ENCODE peak calls at places on chromosomes 5 and 9, in ten cellular contexts. K is ovary, P is thyroid gland, S is HepG2, Y is breast epithelium, V is gastrocnemius medialis, U is K562, E is sigmoid colon, C is adrenal gland, T is body of pancreas. D is an unnamed sample.

GRCh38 chr9:71663931-71664459 is 104.3 kb downstream of the CEMIP2 start:
- DNase-seq in V (no peak), Y (no peak), U (no peak), T (no peak), K (no peak), P (no peak), C (no peak), S (peak), E (no peak), D (no peak)

GRCh38 chr9:99852617-99853016 is 30.9 kb downstream of the NR4A3 start:
- DNase-seq in T (no peak), Y (no peak), V (no peak), K (no peak), C (no peak), S (no peak), U (no peak), E (no peak), P (no peak), D (no peak)

GRCh38 chr9:135440620-135441019 is 39.0 kb upstream of the PPP1R26 start:
- DNase-seq in U (peak), K (no peak), P (peak), V (no peak), C (no peak), S (peak), T (peak), Y (no peak), E (no peak), D (no peak)

GRCh38 chr5:6750142-6750840 is 37.1 kb downstream of the TENT4A start:
- DNase-seq in C (no peak), Y (no peak), E (peak), P (no peak), U (no peak), S (no peak), K (no peak), T (no peak), V (no peak), D (no peak)

GRCh38 chr5:80059354-80059980 is 24.3 kb downstream of the THBS4 start:
- DNase-seq in Y (no peak), T (no peak), P (no peak), K (no peak), V (no peak), U (no peak), C (no peak), S (no peak), E (no peak), D (no peak)

GRCh38 chr5:134462047-134462575 is 50.4 kb upstream of the CDKN2AIPNL start:
- DNase-seq in Y (no peak), C (no peak), S (no peak), P (no peak), E (no peak), U (no peak), T (no peak), V (no peak), K (no peak), D (no peak)

GRCh38 chr5:62593331-62593730 is 14.7 kb downstream of the LRRC70 start:
- DNase-seq in T (no peak), S (no peak), U (peak), E (no peak), Y (no peak), V (no peak), P (no peak), K (no peak), C (no peak), D (no peak)

GRCh38 chr5:35919191-35919590 is 19.2 kb downstream of the CAPSL start:
- DNase-seq in P (no peak), V (no peak), T (no peak), K (no peak), Y (no peak), E (no peak), S (no peak), C (no peak), U (no peak), D (no peak)

GRCh38 chr5:154077692-154078091 is 38.9 kb downstream of the MFAP3 start:
- DNase-seq in K (no peak), E (no peak), P (peak), U (no peak), T (peak), C (peak), V (peak), Y (no peak), S (no peak), D (no peak)

GRCh38 chr5:151221574-151221973 is 2.3 kb downstream of the CCDC69 start:
- DNase-seq in C (no peak), S (no peak), Y (no peak), U (no peak), P (no peak), K (no peak), V (no peak), E (no peak), T (no peak), D (no peak)

GRCh38 chr5:145484195-145484594 is 350.9 kb downstream of the PRELID2 start:
- DNase-seq in C (no peak), S (no peak), K (no peak), P (no peak), U (no peak), V (no peak), T (no peak), E (no peak), Y (no peak), D (no peak)

GRCh38 chr9:81981881-81982280 is 6.7 kb upstream of the SPATA31D1 start:
- DNase-seq in P (no peak), Y (no peak), K (no peak), V (no peak), U (no peak), E (no peak), S (no peak), T (no peak), C (no peak), D (no peak)

GRCh38 chr5:56506586-56506985 is 273.5 kb upstream of the ANKRD55 start:
- DNase-seq in C (no peak), E (no peak), T (no peak), V (no peak), S (no peak), P (no peak), K (no peak), U (no peak), Y (no peak), D (no peak)

GRCh38 chr5:72412283-72413055 is 92.3 kb downstream of the PTCD2 start:
- DNase-seq in E (no peak), S (no peak), P (no peak), C (no peak), V (no peak), K (no peak), U (no peak), T (no peak), Y (no peak), D (no peak)
- TF ChIP-seq CTCF in E (no peak), S (no peak), P (no peak), C (no peak), V (no peak), K (no peak), U (no peak), T (no peak), Y (no peak), D (no peak)

GRCh38 chr5:1921711-1922110 is 39.0 kb upstream of the IRX4 start:
- DNase-seq in V (no peak), E (no peak), C (no peak), S (no peak), T (no peak), U (no peak), P (no peak), Y (peak), K (no peak), D (no peak)

GRCh38 chr5:1919209-1919566 is 36.5 kb upstream of the IRX4 start:
- DNase-seq in C (no peak), Y (no peak), K (no peak), U (no peak), P (no peak), S (no peak), E (no peak), T (no peak), V (no peak), D (no peak)

GRCh38 chr5:1918488-1919208 is 35.9 kb upstream of the IRX4 start:
- DNase-seq in V (no peak), C (no peak), U (no peak), P (no peak), T (no peak), K (no peak), E (peak), S (no peak), Y (peak), D (no peak)

GRCh38 chr5:1917830-1918487 is 35.2 kb upstream of the IRX4 start:
- DNase-seq in S (no peak), T (no peak), V (no peak), U (no peak), K (no peak), C (no peak), E (peak), P (no peak), Y (peak), D (peak)

DNA sequence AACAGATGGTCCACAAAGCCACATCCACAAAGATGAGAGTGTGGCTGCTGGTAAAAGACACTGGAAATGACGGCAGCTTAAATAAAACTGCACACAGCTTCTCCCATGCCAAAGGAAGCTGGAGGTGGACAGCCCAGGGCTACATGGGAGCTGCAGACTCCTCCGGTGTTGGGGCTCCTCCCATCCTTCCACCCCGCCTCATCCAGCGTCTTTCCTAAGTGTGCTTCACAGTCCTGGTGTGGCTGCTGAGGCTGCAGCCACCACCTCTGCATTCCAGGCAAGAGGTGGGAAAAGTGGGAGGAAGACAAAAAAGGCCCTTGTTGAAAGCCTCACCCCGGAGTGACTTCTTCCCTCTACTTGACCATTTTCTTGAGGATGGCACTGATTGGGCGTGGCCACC is 37.0 kb upstream of the IRX4 start:
- DNase-seq in S (no peak), V (no peak), U (no peak), Y (peak), C (no peak), K (no peak), P (no peak), E (no peak), T (no peak), D (no peak)
- TF ChIP-seq POLR2A in S (no peak), V (no peak), U (no peak), Y (no peak), C (no peak), K (no peak), P (no peak), E (no peak), T (no peak), D (no peak)

GRCh38 chr5:14145356-14146334 is 2.5 kb downstream of the TRIO start:
- DNase-seq in V (no peak), T (no peak), U (no peak), P (no peak), K (no peak), Y (no peak), E (no peak), C (no peak), S (no peak), D (no peak)
- TF ChIP-seq CTCF in V (no peak), T (no peak), U (no peak), P (no peak), K (no peak), Y (no peak), E (no peak), C (no peak), S (no peak), D (no peak)

GRCh38 chr5:111559680-111560079 is 47.3 kb upstream of the STARD4 start:
- DNase-seq in E (no peak), C (no peak), T (no peak), P (no peak), S (no peak), V (no peak), U (no peak), K (no peak), Y (no peak), D (no peak)

GRCh38 chr5:111562566-111562965 is 50.2 kb upstream of the STARD4 start:
- DNase-seq in P (no peak), V (no peak), U (no peak), S (no peak), T (no peak), Y (no peak), C (no peak), E (no peak), K (no peak), D (no peak)

GRCh38 chr5:111563041-111563822 is 50.9 kb upstream of the STARD4 start:
- DNase-seq in P (peak), Y (no peak), V (no peak), E (peak), C (no peak), T (no peak), K (no peak), U (no peak), S (no peak), D (no peak)
- TF ChIP-seq POLR2A in P (no peak), Y (no peak), V (no peak), E (no peak), C (no peak), T (no peak), K (no peak), U (no peak), S (no peak), D (no peak)

DNA sequence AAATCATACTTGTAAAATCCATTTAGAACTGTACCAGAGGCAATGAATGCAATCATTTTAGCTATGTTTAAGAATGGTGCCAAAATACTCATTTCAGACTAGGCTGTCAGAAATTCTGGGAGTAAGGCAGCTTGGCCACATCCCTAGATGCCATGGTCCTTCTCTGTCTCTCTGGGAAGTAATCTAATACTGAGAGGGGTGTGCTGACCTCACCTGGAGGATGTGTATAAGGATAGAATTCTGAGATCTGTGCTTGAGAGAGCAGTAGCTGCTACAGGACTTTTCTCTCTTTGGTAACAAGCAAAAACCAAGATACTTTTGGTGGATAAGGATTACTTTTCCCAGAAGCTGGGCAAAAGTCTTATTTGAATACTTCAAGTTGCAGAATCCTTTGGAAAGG is 68.1 kb upstream of the MRPS30 start:
- DNase-seq in Y (no peak), V (no peak), K (no peak), P (no peak), C (no peak), T (no peak), S (no peak), E (no peak), U (no peak), D (no peak)
- TF ChIP-seq CTCF in Y (no peak), V (no peak), K (no peak), P (no peak), C (no peak), T (no peak), S (no peak), E (no peak), U (no peak), D (no peak)

GRCh38 chr5:177455036-177455660 is 8.5 kb downstream of the PRR7 start:
- DNase-seq in Y (no peak), U (peak), C (peak), S (peak), V (peak), K (peak), E (peak), P (peak), T (peak), D (peak)
- TF ChIP-seq POLR2A in Y (no peak), U (peak), C (no peak), S (peak), V (peak), K (no peak), E (no peak), P (no peak), T (peak), D (peak)

GRCh38 chr5:54379590-54379989 is 69.2 kb upstream of the ARL15 start:
- DNase-seq in T (no peak), C (no peak), P (no peak), K (no peak), U (peak), E (no peak), V (no peak), Y (no peak), S (no peak), D (no peak)
- TF ChIP-seq CTCF in T (no peak), C (no peak), P (no peak), K (no peak), U (no peak), E (no peak), V (no peak), Y (no peak), S (no peak), D (no peak)

GRCh38 chr5:14143843-14144585 is 872 bp downstream of the TRIO start:
- DNase-seq in U (peak), V (no peak), K (peak), S (no peak), Y (no peak), T (peak), C (peak), P (peak), E (peak), D (no peak)

GRCh38 chr5:14141764-14142163 is 1.4 kb upstream of the TRIO start:
- DNase-seq in E (no peak), P (no peak), U (no peak), C (no peak), T (no peak), Y (no peak), V (no peak), S (no peak), K (no peak), D (no peak)

GRCh38 chr5:14142202-14142855 is 813 bp upstream of the TRIO start:
- DNase-seq in T (peak), C (no peak), E (no peak), Y (no peak), K (no peak), P (no peak), V (no peak), U (no peak), S (no peak), D (no peak)

GRCh38 chr5:14143509-14143842 is 334 bp downstream of the TRIO start:
- DNase-seq in K (no peak), E (no peak), P (no peak), S (no peak), C (peak), V (no peak), Y (no peak), T (no peak), U (no peak), D (no peak)

GRCh38 chr5:14142856-14143508 is at the start of gene TRIO:
- DNase-seq in U (peak), K (peak), T (peak), S (peak), E (peak), C (peak), P (peak), V (peak), Y (peak), D (peak)
- TF ChIP-seq POLR2A in U (no peak), K (peak), T (peak), S (no peak), E (peak), C (peak), P (peak), V (peak), Y (peak), D (peak)

GRCh38 chr5:114418546-114419388 is 56.9 kb downstream of the KCNN2 start:
- DNase-seq in U (no peak), K (no peak), P (no peak), Y (no peak), T (no peak), C (no peak), E (no peak), V (no peak), S (no peak), D (no peak)
- TF ChIP-seq CTCF in U (no peak), K (no peak), P (no peak), Y (no peak), T (no peak), C (no peak), E (no peak), V (no peak), S (no peak), D (no peak)

DNA sequence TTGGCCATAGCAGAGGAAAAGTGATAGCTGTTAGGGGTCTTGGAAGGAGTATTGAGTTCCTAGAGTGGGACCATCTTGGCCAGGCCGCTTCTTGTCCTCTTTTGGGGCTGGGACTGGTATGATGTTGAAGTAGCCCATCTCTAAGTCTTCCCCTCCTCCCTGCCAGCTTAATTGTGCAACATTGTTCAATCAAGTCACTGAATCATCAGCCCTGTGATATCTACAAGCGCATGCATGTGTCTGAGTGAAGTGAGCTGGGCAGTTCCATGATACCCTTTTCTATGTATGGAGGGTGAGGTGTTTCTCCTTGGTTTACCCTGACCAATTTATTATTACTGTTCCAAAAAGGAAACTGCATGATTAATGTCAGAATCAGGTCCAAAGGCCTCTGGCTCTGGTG is 112.2 kb downstream of the C9orf152 start:
- DNase-seq in E (no peak), T (no peak), K (no peak), U (no peak), V (no peak), C (no peak), S (no peak), P (no peak), Y (no peak), D (no peak)
- TF ChIP-seq POLR2A in E (no peak), T (no peak), K (no peak), U (no peak), V (no peak), C (no peak), S (no peak), P (no peak), Y (no peak), D (no peak)

D was measured in prostate gland.